ENCODE peak calls at places on chromosomes 16 and 17, in four cellular contexts. X, J, W and B are unnamed samples.

GRCh38 chr17:35790826-35791225 is 4.6 kb downstream of the MMP28 start:
- DNase-seq in W (no peak), J (no peak), X (no peak), B (no peak)

GRCh38 chr16:67117716-67118115 is 8.0 kb downstream of the PHAF1 start:
- DNase-seq in W (no peak), X (no peak), J (no peak), B (no peak)

GRCh38 chr16:78505544-78506371 is 406.3 kb downstream of the WWOX start:
- DNase-seq in W (no peak), J (no peak), X (no peak), B (no peak)

GRCh38 chr17:70258465-70258864 is 89.1 kb downstream of the KCNJ2 start:
- DNase-seq in J (no peak), W (no peak), X (no peak), B (no peak)

GRCh38 chr16:53068423-53068833 is 13.6 kb downstream of the CHD9 start:
- DNase-seq in X (no peak), J (no peak), W (no peak), B (no peak)

GRCh38 chr16:74743668-74744299 is 30.8 kb downstream of the FA2H start:
- DNase-seq in X (peak), W (no peak), J (peak), B (no peak)

GRCh38 chr17:41530062-41531048 is 2.2 kb upstream of the KRT19 start:
- DNase-seq in X (peak), J (peak), W (no peak), B (no peak)

GRCh38 chr17:38658741-38659345 is 15.9 kb downstream of the EPOP start:
- DNase-seq in X (no peak), J (no peak), W (no peak), B (no peak)

GRCh38 chr16:77918792-77919707 is 103.3 kb upstream of the CLEC3A start:
- DNase-seq in W (no peak), X (no peak), J (no peak), B (no peak)

GRCh38 chr16:19555186-19555937 is at the start of gene VPS35L:
- DNase-seq in W (peak), J (peak), X (peak), B (peak)

GRCh38 chr16:84508502-84508901 is 4.0 kb upstream of the MEAK7 start:
- DNase-seq in J (no peak), X (no peak), W (no peak), B (no peak)

GRCh38 chr17:74163836-74164235 is 39.6 kb upstream of the RPL38 start:
- DNase-seq in X (no peak), W (no peak), J (no peak), B (no peak)

GRCh38 chr17:68763551-68763950 is 162.4 kb upstream of the FAM20A start:
- DNase-seq in W (no peak), X (no peak), J (no peak), B (no peak)

GRCh38 chr16:8376430-8376829 is 213.9 kb downstream of the TMEM114 start:
- DNase-seq in X (no peak), W (no peak), J (no peak), B (no peak)

GRCh38 chr17:9473716-9474115 is 101.9 kb downstream of the STX8 start:
- DNase-seq in W (no peak), X (no peak), J (peak), B (no peak)

GRCh38 chr17:57507828-57508227 is 237.3 kb downstream of the CCDC182 start:
- DNase-seq in J (no peak), W (no peak), X (no peak), B (no peak)

GRCh38 chr17:79617740-79618382 is 7.0 kb upstream of the RBFOX3 start:
- DNase-seq in X (no peak), J (no peak), W (no peak), B (no peak)

GRCh38 chr17:66000216-66000615 is 191.7 kb downstream of the CEP112 start:
- DNase-seq in X (no peak), J (no peak), W (no peak), B (no peak)

GRCh38 chr17:81491193-81491592 is 21.4 kb downstream of the ACTG1 start:
- DNase-seq in W (no peak), X (no peak), J (no peak), B (no peak)

GRCh38 chr17:4073983-4074830 is 68.6 kb downstream of the ZZEF1 start:
- DNase-seq in X (no peak), W (no peak), J (no peak), B (no peak)